ENCODE peak calls at places on chromosome 19, in five cellular contexts. N is naive thymus-derived CD4-positive, alpha-beta T cell; Y is tibial nerve; R is heart left ventricle; Q is cardiac muscle cell. D is an unnamed sample.

GRCh38 chr19:3692141-3693029 is 7.9 kb downstream of the PIP5K1C start:
- DNase-seq in R (no peak), Y (no peak), Q (no peak), N (no peak), D (no peak)

GRCh38 chr19:18007939-18008673 is at the start of gene ARRDC2:
- DNase-seq in Y (peak; percentile 83), Q (peak; percentile 95), N (peak; percentile 86), R (peak; percentile 94), D (peak; percentile 96)

GRCh38 chr19:46818812-46819211 is 30.4 kb upstream of the SLC1A5 start:
- DNase-seq in N (no peak), Y (no peak), Q (peak; percentile 37), R (no peak), D (peak; percentile 64)

GRCh38 chr19:46962030-46962570 is 57.5 kb upstream of the NPAS1 start:
- DNase-seq in Y (no peak), R (no peak), Q (no peak), N (no peak), D (no peak)

GRCh38 chr19:21947775-21948174 is 63.0 kb downstream of the ZNF208 start:
- DNase-seq in N (no peak), R (no peak), Y (no peak), Q (peak; percentile 2), D (peak; percentile 1)

GRCh38 chr19:17306285-17306714 is 628 bp downstream of the MRPL34 start:
- DNase-seq in Q (no peak), N (no peak), Y (no peak), R (no peak), D (no peak)

GRCh38 chr19:1373534-1374249 is 10.0 kb upstream of the NDUFS7 start:
- DNase-seq in Y (no peak), N (no peak), Q (peak; percentile 35), R (peak; percentile 77), D (peak; percentile 44)

GRCh38 chr19:51338563-51339312 is 3.2 kb downstream of the VSIG10L start:
- DNase-seq in R (peak; percentile 74), N (peak; percentile 66), Y (peak; percentile 70), Q (peak; percentile 81), D (peak; percentile 86)

GRCh38 chr19:52227196-52227940 is 37.5 kb downstream of the PPP2R1A start:
- DNase-seq in N (no peak), Y (no peak), Q (no peak), R (no peak), D (no peak)

GRCh38 chr19:3544742-3545668 is 6.0 kb downstream of the TEKTIP1 start:
- DNase-seq in Y (peak; percentile 56), N (peak; percentile 52), R (peak; percentile 62), Q (peak; percentile 58), D (peak; percentile 61)

GRCh38 chr19:7730286-7731217 is 1.4 kb downstream of the CLEC4G start:
- DNase-seq in Y (no peak), Q (no peak), N (no peak), R (no peak), D (no peak)

GRCh38 chr19:6740589-6741348 is 1.3 kb downstream of the TRIP10 start:
- DNase-seq in N (no peak), Y (no peak), R (peak; percentile 81), Q (peak; percentile 53), D (no peak)

GRCh38 chr19:29045708-29046107 is 167.2 kb downstream of the UQCRFS1 start:
- DNase-seq in Q (no peak), R (no peak), Y (no peak), N (no peak), D (no peak)

GRCh38 chr19:10286803-10287737 is at the start of gene ICAM4:
- DNase-seq in N (no peak), R (peak; percentile 84), Q (peak; percentile 88), Y (no peak), D (peak; percentile 62)

GRCh38 chr19:16366433-16367268 is 42.0 kb downstream of the KLF2 start:
- DNase-seq in N (peak; percentile 77), R (no peak), Y (no peak), Q (no peak), D (no peak)

GRCh38 chr19:16749326-16749725 is 29.7 kb downstream of the NWD1 start:
- DNase-seq in Y (no peak), Q (no peak), R (no peak), N (no peak), D (no peak)

GRCh38 chr19:54415901-54416621 is 797 bp downstream of the TTYH1 start:
- DNase-seq in R (no peak), N (no peak), Y (no peak), Q (no peak), D (no peak)

GRCh38 chr19:50893047-50893737 is 18.0 kb downstream of the KLK4 start:
- DNase-seq in N (no peak), R (no peak), Y (no peak), Q (no peak), D (peak; percentile 39)

GRCh38 chr19:901216-902092 is 8.2 kb downstream of the RNU6-9 start:
- DNase-seq in N (no peak), Y (no peak), R (no peak), Q (no peak), D (no peak)

GRCh38 chr19:40184273-40184672 is 7.0 kb upstream of the MAP3K10 start:
- DNase-seq in Y (no peak), Q (no peak), R (no peak), N (no peak), D (no peak)

GRCh38 chr19:48819366-48819816 is 8.6 kb upstream of the BCAT2 start:
- DNase-seq in Y (peak; percentile 86), R (peak; percentile 80), N (no peak), Q (peak; percentile 97), D (no peak)

DNA sequence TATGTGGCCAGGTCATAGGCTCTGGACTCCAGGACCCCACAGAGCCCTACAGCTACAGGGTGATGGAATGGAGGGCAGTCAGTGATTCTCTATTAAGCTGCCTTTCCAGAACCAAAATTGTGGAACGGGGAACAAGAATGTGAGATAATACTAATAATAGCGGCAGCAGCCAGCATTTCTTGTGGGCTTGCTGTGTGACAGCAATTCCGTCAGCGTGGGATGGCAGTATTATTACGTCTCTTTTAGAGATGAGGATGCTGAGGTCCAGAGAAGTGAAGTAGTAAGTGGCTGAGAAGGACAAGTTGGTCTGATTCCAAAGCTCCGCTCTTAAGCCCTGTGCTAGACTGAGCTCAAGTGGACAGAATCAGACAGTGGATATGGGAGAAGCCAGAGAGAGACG is 24.4 kb downstream of the GRIK5 start:
- DNase-seq in Q (no peak), R (no peak), Y (no peak), N (no peak), D (no peak)
- H3K36me3 ChIP-seq in Q (no peaks in the 10 kb centered on the region), R (no peaks in the 10 kb centered on the region), Y (peaks cover 32% of the 10 kb centered on the region), N (no peaks in the 10 kb centered on the region), D (peaks cover 9% of the 10 kb centered on the region)

GRCh38 chr19:15265214-15265613 is 33.0 kb upstream of the EPHX3 start:
- DNase-seq in R (no peak), Y (no peak), Q (no peak), N (no peak), D (no peak)
- H3K4me1 ChIP-seq in R (peaks cover 59% of the 10 kb centered on the region), Y (peaks cover 33% of the 10 kb centered on the region), Q (peaks cover 8% of the 10 kb centered on the region), N (no peaks in the 10 kb centered on the region), D (no peaks in the 10 kb centered on the region)

GRCh38 chr19:31144471-31144870 is 204.8 kb downstream of the TSHZ3 start:
- DNase-seq in N (no peak), R (no peak), Y (no peak), Q (no peak), D (no peak)

GRCh38 chr19:31146546-31147183 is 202.6 kb downstream of the TSHZ3 start:
- DNase-seq in N (no peak), Q (no peak), Y (no peak), R (no peak), D (no peak)

GRCh38 chr19:31145021-31145420 is 204.2 kb downstream of the TSHZ3 start:
- DNase-seq in Q (no peak), R (no peak), N (no peak), Y (no peak), D (no peak)

GRCh38 chr19:31147234-31147633 is 202.0 kb downstream of the TSHZ3 start:
- DNase-seq in Q (no peak), Y (no peak), R (no peak), N (no peak), D (no peak)

DNA sequence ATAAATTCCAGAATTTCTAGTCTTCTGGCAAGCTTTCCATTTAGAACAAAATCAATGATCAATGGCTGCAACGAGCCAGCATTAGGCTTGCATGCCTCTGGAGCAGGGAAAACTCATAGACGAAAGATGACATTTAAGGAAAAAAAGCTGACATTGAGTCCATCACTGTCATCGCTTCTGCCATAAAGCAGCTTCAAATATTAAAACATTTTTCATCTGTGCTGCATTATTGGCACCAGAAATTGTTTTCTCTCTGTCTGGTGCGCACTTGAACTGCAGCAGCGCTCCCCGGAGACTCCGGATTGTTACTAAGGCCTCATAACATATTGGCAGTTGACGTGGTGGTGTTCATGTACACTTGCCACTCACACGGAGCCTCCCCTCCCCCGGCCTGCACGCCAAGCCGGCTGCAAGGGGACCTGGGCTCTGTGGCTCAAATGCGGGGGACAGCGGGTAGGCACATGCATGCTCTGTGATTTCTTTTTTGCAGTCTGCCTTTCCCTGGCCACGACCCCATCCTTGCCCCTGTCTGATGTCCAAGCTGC is 203.3 kb downstream of the TSHZ3 start:
- DNase-seq in Q (no peak), Y (no peak), N (no peak), R (no peak), D (no peak)
- H3K36me3 ChIP-seq in Q (no peaks in the 10 kb centered on the region), Y (no peaks in the 10 kb centered on the region), N (no peaks in the 10 kb centered on the region), R (no peaks in the 10 kb centered on the region), D (no peaks in the 10 kb centered on the region)

GRCh38 chr19:41427647-41428480 is 690 bp upstream of the B3GNT8 start:
- DNase-seq in N (no peak), Y (peak; percentile 30), Q (peak; percentile 35), R (no peak), D (peak; percentile 17)
- H3K4me1 ChIP-seq in N (peaks cover 9% of the 10 kb centered on the region), Y (peaks cover 7% of the 10 kb centered on the region), Q (peaks cover 43% of the 10 kb centered on the region), R (peaks cover 51% of the 10 kb centered on the region), D (peaks cover 25% of the 10 kb centered on the region)

DNA sequence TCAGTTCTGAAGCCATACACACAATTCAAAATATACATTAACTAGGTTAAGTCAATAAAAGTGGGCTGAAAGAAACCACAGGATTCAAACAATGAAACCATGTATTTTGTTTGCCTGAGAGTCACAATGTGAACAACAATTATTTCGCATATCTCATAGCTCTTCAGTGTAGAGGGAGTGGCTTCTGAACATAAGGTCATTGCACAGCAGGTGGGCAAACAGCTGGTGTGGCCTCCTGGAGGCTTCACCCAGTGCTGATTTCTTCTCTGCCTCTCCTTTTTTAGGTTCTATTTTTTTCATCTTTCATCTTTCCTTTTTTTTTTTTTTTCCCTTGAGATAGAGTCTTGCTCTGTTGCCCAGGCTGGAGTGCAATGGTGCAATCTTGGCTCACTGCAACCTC is 40.4 kb upstream of the ZNF254 start:
- DNase-seq in Q (no peak), N (no peak), R (no peak), Y (no peak), D (no peak)
- H3K36me3 ChIP-seq in Q (peaks cover 40% of the 10 kb centered on the region), N (no peaks in the 10 kb centered on the region), R (peaks cover 83% of the 10 kb centered on the region), Y (peaks cover 74% of the 10 kb centered on the region), D (peaks cover 51% of the 10 kb centered on the region)

GRCh38 chr19:41420101-41420880 is 6.9 kb downstream of the B3GNT8 start:
- DNase-seq in N (no peak), R (no peak), Y (no peak), Q (no peak), D (no peak)
- H3K4me1 ChIP-seq in N (no peaks in the 10 kb centered on the region), R (peaks cover 22% of the 10 kb centered on the region), Y (no peaks in the 10 kb centered on the region), Q (no peaks in the 10 kb centered on the region), D (no peaks in the 10 kb centered on the region)

DNA sequence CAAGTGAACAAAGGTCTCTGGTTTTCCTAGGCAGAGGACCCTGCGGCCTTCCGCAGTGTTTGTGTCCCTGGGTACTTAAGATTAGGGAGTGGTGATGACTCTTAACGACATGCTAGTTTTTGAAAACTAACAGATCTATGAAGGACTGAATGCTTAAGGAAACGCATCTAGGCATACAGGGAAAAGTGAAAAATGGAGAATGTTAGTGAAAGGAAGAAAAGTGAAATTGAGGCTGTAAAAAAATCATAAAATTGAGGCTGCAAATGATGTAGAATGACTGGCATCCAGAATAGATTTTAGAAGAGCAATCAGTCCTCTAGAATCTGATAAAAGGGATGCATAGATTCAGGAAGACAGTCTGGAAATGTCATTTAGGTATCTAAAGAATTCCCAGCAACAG is 3.5 kb downstream of the ZNF260 start:
- DNase-seq in N (no peak), R (no peak), Y (no peak), Q (no peak), D (no peak)
- H3K36me3 ChIP-seq in N (no peaks in the 10 kb centered on the region), R (peaks cover 45% of the 10 kb centered on the region), Y (peaks cover 69% of the 10 kb centered on the region), Q (peaks cover 4% of the 10 kb centered on the region), D (peaks cover 37% of the 10 kb centered on the region)

D was measured in A673.